ENCODE peak calls at places on chromosome 5, in eight cellular contexts. One of them, this sample, is unnamed.

GRCh38 chr5:122093415-122093814 is 15.4 kb upstream of the LOX start:
- DNase-seq in cardiac fibroblast: peak
- DNase-seq in frontal cortex: no peak
- DNase-seq in NCI-H1092: no peak
- DNase-seq in SK-MEL-5: peak
- DNase-seq in activated CD8-positive, alpha-beta memory T cell treated with anti-CD3 and anti-CD28 coated beads for 48 hours: no peak
- DNase-seq in colonic mucosa: no peak
- DNase-seq in fibroblast of the aortic adventitia: peak
- DNase-seq in this sample: no peak

GRCh38 chr5:50744761-50745160 is 78.3 kb downstream of the PARP8 start:
- DNase-seq in colonic mucosa: no peak
- DNase-seq in frontal cortex: no peak
- DNase-seq in activated CD8-positive, alpha-beta memory T cell treated with anti-CD3 and anti-CD28 coated beads for 48 hours: no peak
- DNase-seq in SK-MEL-5: peak
- DNase-seq in NCI-H1092: no peak
- DNase-seq in fibroblast of the aortic adventitia: peak
- DNase-seq in cardiac fibroblast: peak
- DNase-seq in this sample: no peak

GRCh38 chr5:43044181-43044914 is 4.2 kb upstream of the ANXA2R start:
- DNase-seq in fibroblast of the aortic adventitia: no peak
- DNase-seq in frontal cortex: no peak
- DNase-seq in cardiac fibroblast: peak
- DNase-seq in colonic mucosa: no peak
- DNase-seq in NCI-H1092: no peak
- DNase-seq in activated CD8-positive, alpha-beta memory T cell treated with anti-CD3 and anti-CD28 coated beads for 48 hours: no peak
- DNase-seq in SK-MEL-5: no peak
- DNase-seq in this sample: no peak

GRCh38 chr5:139394123-139394653 is 716 bp downstream of the PROB1 start:
- DNase-seq in SK-MEL-5: no peak
- DNase-seq in frontal cortex: peak
- DNase-seq in NCI-H1092: no peak
- DNase-seq in colonic mucosa: peak
- DNase-seq in activated CD8-positive, alpha-beta memory T cell treated with anti-CD3 and anti-CD28 coated beads for 48 hours: no peak
- DNase-seq in cardiac fibroblast: peak
- DNase-seq in fibroblast of the aortic adventitia: no peak
- DNase-seq in this sample: peak

GRCh38 chr5:10264569-10264968 is 14.5 kb downstream of the CCT5 start:
- DNase-seq in fibroblast of the aortic adventitia: no peak
- DNase-seq in activated CD8-positive, alpha-beta memory T cell treated with anti-CD3 and anti-CD28 coated beads for 48 hours: no peak
- DNase-seq in SK-MEL-5: no peak
- DNase-seq in NCI-H1092: no peak
- DNase-seq in cardiac fibroblast: no peak
- DNase-seq in frontal cortex: no peak
- DNase-seq in colonic mucosa: no peak
- DNase-seq in this sample: no peak

GRCh38 chr5:42951847-42952411 is 88.2 kb downstream of the ANXA2R start:
- DNase-seq in SK-MEL-5: no peak
- DNase-seq in fibroblast of the aortic adventitia: peak
- DNase-seq in frontal cortex: peak
- DNase-seq in colonic mucosa: peak
- DNase-seq in activated CD8-positive, alpha-beta memory T cell treated with anti-CD3 and anti-CD28 coated beads for 48 hours: peak
- DNase-seq in NCI-H1092: no peak
- DNase-seq in cardiac fibroblast: peak
- DNase-seq in this sample: peak

GRCh38 chr5:176895350-176895749 is 3.8 kb downstream of the HK3 start:
- DNase-seq in NCI-H1092: no peak
- DNase-seq in SK-MEL-5: no peak
- DNase-seq in frontal cortex: no peak
- DNase-seq in activated CD8-positive, alpha-beta memory T cell treated with anti-CD3 and anti-CD28 coated beads for 48 hours: no peak
- DNase-seq in cardiac fibroblast: no peak
- DNase-seq in fibroblast of the aortic adventitia: no peak
- DNase-seq in colonic mucosa: no peak
- DNase-seq in this sample: no peak

GRCh38 chr5:158234323-158235158 is 375.6 kb upstream of the CLINT1 start:
- DNase-seq in cardiac fibroblast: no peak
- DNase-seq in frontal cortex: no peak
- DNase-seq in colonic mucosa: no peak
- DNase-seq in NCI-H1092: no peak
- DNase-seq in SK-MEL-5: peak
- DNase-seq in fibroblast of the aortic adventitia: no peak
- DNase-seq in activated CD8-positive, alpha-beta memory T cell treated with anti-CD3 and anti-CD28 coated beads for 48 hours: no peak
- DNase-seq in this sample: peak

GRCh38 chr5:136025900-136026299 is 2.9 kb upstream of the TGFBI start:
- DNase-seq in SK-MEL-5: no peak
- DNase-seq in fibroblast of the aortic adventitia: peak
- DNase-seq in NCI-H1092: no peak
- DNase-seq in colonic mucosa: no peak
- DNase-seq in activated CD8-positive, alpha-beta memory T cell treated with anti-CD3 and anti-CD28 coated beads for 48 hours: no peak
- DNase-seq in cardiac fibroblast: peak
- DNase-seq in frontal cortex: peak
- DNase-seq in this sample: no peak

GRCh38 chr5:139459451-139459934 is 3.0 kb downstream of the ECSCR start:
- DNase-seq in frontal cortex: no peak
- DNase-seq in colonic mucosa: no peak
- DNase-seq in SK-MEL-5: no peak
- DNase-seq in activated CD8-positive, alpha-beta memory T cell treated with anti-CD3 and anti-CD28 coated beads for 48 hours: no peak
- DNase-seq in NCI-H1092: no peak
- DNase-seq in cardiac fibroblast: no peak
- DNase-seq in fibroblast of the aortic adventitia: no peak
- DNase-seq in this sample: peak

GRCh38 chr5:34574976-34575467 is 81.1 kb upstream of the RAI14 start:
- DNase-seq in cardiac fibroblast: no peak
- DNase-seq in activated CD8-positive, alpha-beta memory T cell treated with anti-CD3 and anti-CD28 coated beads for 48 hours: no peak
- DNase-seq in NCI-H1092: no peak
- DNase-seq in colonic mucosa: no peak
- DNase-seq in SK-MEL-5: no peak
- DNase-seq in fibroblast of the aortic adventitia: no peak
- DNase-seq in frontal cortex: no peak
- DNase-seq in this sample: no peak

GRCh38 chr5:116573279-116573616 is 1.4 kb downstream of the SEMA6A start:
- DNase-seq in NCI-H1092: no peak
- DNase-seq in frontal cortex: no peak
- DNase-seq in colonic mucosa: peak
- DNase-seq in cardiac fibroblast: peak
- DNase-seq in SK-MEL-5: no peak
- DNase-seq in activated CD8-positive, alpha-beta memory T cell treated with anti-CD3 and anti-CD28 coated beads for 48 hours: no peak
- DNase-seq in fibroblast of the aortic adventitia: no peak
- DNase-seq in this sample: peak

GRCh38 chr5:82719368-82719767 is 357.8 kb downstream of the TMEM167A start:
- DNase-seq in SK-MEL-5: no peak
- DNase-seq in NCI-H1092: no peak
- DNase-seq in fibroblast of the aortic adventitia: peak
- DNase-seq in colonic mucosa: no peak
- DNase-seq in frontal cortex: no peak
- DNase-seq in cardiac fibroblast: peak
- DNase-seq in activated CD8-positive, alpha-beta memory T cell treated with anti-CD3 and anti-CD28 coated beads for 48 hours: no peak
- DNase-seq in this sample: no peak

GRCh38 chr5:635321-636055 is 23.3 kb downstream of the CEP72 start:
- DNase-seq in SK-MEL-5: no peak
- DNase-seq in frontal cortex: no peak
- DNase-seq in cardiac fibroblast: no peak
- DNase-seq in NCI-H1092: no peak
- DNase-seq in fibroblast of the aortic adventitia: no peak
- DNase-seq in activated CD8-positive, alpha-beta memory T cell treated with anti-CD3 and anti-CD28 coated beads for 48 hours: no peak
- DNase-seq in colonic mucosa: peak
- DNase-seq in this sample: peak

GRCh38 chr5:39608024-39608423 is 183.2 kb upstream of the DAB2 start:
- DNase-seq in SK-MEL-5: no peak
- DNase-seq in NCI-H1092: no peak
- DNase-seq in fibroblast of the aortic adventitia: no peak
- DNase-seq in frontal cortex: no peak
- DNase-seq in activated CD8-positive, alpha-beta memory T cell treated with anti-CD3 and anti-CD28 coated beads for 48 hours: no peak
- DNase-seq in cardiac fibroblast: no peak
- DNase-seq in colonic mucosa: no peak
- DNase-seq in this sample: no peak

GRCh38 chr5:172559004-172559932 is 81.8 kb upstream of the NEURL1B start:
- DNase-seq in NCI-H1092: no peak
- DNase-seq in activated CD8-positive, alpha-beta memory T cell treated with anti-CD3 and anti-CD28 coated beads for 48 hours: no peak
- DNase-seq in fibroblast of the aortic adventitia: peak
- DNase-seq in SK-MEL-5: no peak
- DNase-seq in frontal cortex: no peak
- DNase-seq in colonic mucosa: peak
- DNase-seq in cardiac fibroblast: peak
- DNase-seq in this sample: peak

GRCh38 chr5:443239-444151 is 519 bp downstream of the EXOC3 start:
- DNase-seq in colonic mucosa: peak
- DNase-seq in fibroblast of the aortic adventitia: no peak
- DNase-seq in activated CD8-positive, alpha-beta memory T cell treated with anti-CD3 and anti-CD28 coated beads for 48 hours: no peak
- DNase-seq in frontal cortex: no peak
- DNase-seq in NCI-H1092: no peak
- DNase-seq in SK-MEL-5: no peak
- DNase-seq in cardiac fibroblast: no peak
- DNase-seq in this sample: peak

GRCh38 chr5:6365142-6365976 is 13.0 kb downstream of the MED10 start:
- DNase-seq in NCI-H1092: no peak
- DNase-seq in SK-MEL-5: no peak
- DNase-seq in frontal cortex: no peak
- DNase-seq in cardiac fibroblast: peak
- DNase-seq in activated CD8-positive, alpha-beta memory T cell treated with anti-CD3 and anti-CD28 coated beads for 48 hours: no peak
- DNase-seq in colonic mucosa: no peak
- DNase-seq in fibroblast of the aortic adventitia: peak
- DNase-seq in this sample: no peak

GRCh38 chr5:89397096-89397495 is 514.1 kb upstream of the MEF2C start:
- DNase-seq in SK-MEL-5: no peak
- DNase-seq in cardiac fibroblast: no peak
- DNase-seq in fibroblast of the aortic adventitia: peak
- DNase-seq in colonic mucosa: no peak
- DNase-seq in frontal cortex: no peak
- DNase-seq in NCI-H1092: no peak
- DNase-seq in activated CD8-positive, alpha-beta memory T cell treated with anti-CD3 and anti-CD28 coated beads for 48 hours: no peak
- DNase-seq in this sample: no peak

GRCh38 chr5:154371687-154372086 is 74.1 kb upstream of the SAP30L start:
- DNase-seq in activated CD8-positive, alpha-beta memory T cell treated with anti-CD3 and anti-CD28 coated beads for 48 hours: no peak
- DNase-seq in fibroblast of the aortic adventitia: peak
- DNase-seq in frontal cortex: no peak
- DNase-seq in SK-MEL-5: no peak
- DNase-seq in colonic mucosa: no peak
- DNase-seq in cardiac fibroblast: peak
- DNase-seq in NCI-H1092: no peak
- DNase-seq in this sample: peak

GRCh38 chr5:21654-22233 is 70.2 kb upstream of the PLEKHG4B start:
- DNase-seq in NCI-H1092: no peak
- DNase-seq in activated CD8-positive, alpha-beta memory T cell treated with anti-CD3 and anti-CD28 coated beads for 48 hours: no peak
- DNase-seq in cardiac fibroblast: peak
- DNase-seq in SK-MEL-5: peak
- DNase-seq in frontal cortex: no peak
- DNase-seq in colonic mucosa: no peak
- DNase-seq in fibroblast of the aortic adventitia: peak
- DNase-seq in this sample: no peak

GRCh38 chr5:38816083-38817030 is 29.5 kb upstream of the OSMR start:
- DNase-seq in NCI-H1092: no peak
- DNase-seq in activated CD8-positive, alpha-beta memory T cell treated with anti-CD3 and anti-CD28 coated beads for 48 hours: no peak
- DNase-seq in frontal cortex: no peak
- DNase-seq in fibroblast of the aortic adventitia: no peak
- DNase-seq in colonic mucosa: no peak
- DNase-seq in SK-MEL-5: no peak
- DNase-seq in cardiac fibroblast: no peak
- DNase-seq in this sample: no peak

GRCh38 chr5:148060309-148060708 is 3.5 kb upstream of the SPINK5 start:
- DNase-seq in frontal cortex: no peak
- DNase-seq in activated CD8-positive, alpha-beta memory T cell treated with anti-CD3 and anti-CD28 coated beads for 48 hours: no peak
- DNase-seq in SK-MEL-5: no peak
- DNase-seq in cardiac fibroblast: no peak
- DNase-seq in NCI-H1092: no peak
- DNase-seq in colonic mucosa: no peak
- DNase-seq in fibroblast of the aortic adventitia: no peak
- DNase-seq in this sample: no peak

GRCh38 chr5:115258001-115258400 is 4.7 kb downstream of the PGGT1B start:
- DNase-seq in frontal cortex: no peak
- DNase-seq in SK-MEL-5: no peak
- DNase-seq in NCI-H1092: no peak
- DNase-seq in colonic mucosa: no peak
- DNase-seq in cardiac fibroblast: no peak
- DNase-seq in fibroblast of the aortic adventitia: peak
- DNase-seq in activated CD8-positive, alpha-beta memory T cell treated with anti-CD3 and anti-CD28 coated beads for 48 hours: no peak
- DNase-seq in this sample: no peak

GRCh38 chr5:159673538-159673937 is 242.7 kb upstream of the ADRA1B start:
- DNase-seq in colonic mucosa: no peak
- DNase-seq in activated CD8-positive, alpha-beta memory T cell treated with anti-CD3 and anti-CD28 coated beads for 48 hours: no peak
- DNase-seq in NCI-H1092: no peak
- DNase-seq in SK-MEL-5: no peak
- DNase-seq in fibroblast of the aortic adventitia: no peak
- DNase-seq in cardiac fibroblast: no peak
- DNase-seq in frontal cortex: no peak
- DNase-seq in this sample: no peak

GRCh38 chr5:11384441-11385250 is 519.6 kb downstream of the CTNND2 start:
- DNase-seq in colonic mucosa: peak
- DNase-seq in NCI-H1092: no peak
- DNase-seq in activated CD8-positive, alpha-beta memory T cell treated with anti-CD3 and anti-CD28 coated beads for 48 hours: no peak
- DNase-seq in fibroblast of the aortic adventitia: no peak
- DNase-seq in frontal cortex: peak
- DNase-seq in SK-MEL-5: no peak
- DNase-seq in cardiac fibroblast: no peak
- DNase-seq in this sample: peak

GRCh38 chr5:75057551-75057950 is 5.2 kb upstream of the GCNT4 start:
- DNase-seq in NCI-H1092: no peak
- DNase-seq in fibroblast of the aortic adventitia: no peak
- DNase-seq in cardiac fibroblast: no peak
- DNase-seq in SK-MEL-5: no peak
- DNase-seq in colonic mucosa: no peak
- DNase-seq in frontal cortex: no peak
- DNase-seq in activated CD8-positive, alpha-beta memory T cell treated with anti-CD3 and anti-CD28 coated beads for 48 hours: no peak
- DNase-seq in this sample: no peak

GRCh38 chr5:54643679-54644078 is 126.1 kb downstream of the SNX18 start:
- DNase-seq in activated CD8-positive, alpha-beta memory T cell treated with anti-CD3 and anti-CD28 coated beads for 48 hours: no peak
- DNase-seq in colonic mucosa: no peak
- DNase-seq in SK-MEL-5: no peak
- DNase-seq in frontal cortex: no peak
- DNase-seq in cardiac fibroblast: peak
- DNase-seq in fibroblast of the aortic adventitia: peak
- DNase-seq in NCI-H1092: no peak
- DNase-seq in this sample: no peak

GRCh38 chr5:57432876-57433275 is 49.7 kb downstream of the ACTBL2 start:
- DNase-seq in activated CD8-positive, alpha-beta memory T cell treated with anti-CD3 and anti-CD28 coated beads for 48 hours: no peak
- DNase-seq in SK-MEL-5: peak
- DNase-seq in NCI-H1092: no peak
- DNase-seq in frontal cortex: no peak
- DNase-seq in fibroblast of the aortic adventitia: peak
- DNase-seq in cardiac fibroblast: peak
- DNase-seq in colonic mucosa: no peak
- DNase-seq in this sample: no peak

GRCh38 chr5:31413030-31413812 is 118.7 kb downstream of the DROSHA start:
- DNase-seq in fibroblast of the aortic adventitia: no peak
- DNase-seq in SK-MEL-5: no peak
- DNase-seq in frontal cortex: no peak
- DNase-seq in NCI-H1092: no peak
- DNase-seq in colonic mucosa: no peak
- DNase-seq in cardiac fibroblast: no peak
- DNase-seq in activated CD8-positive, alpha-beta memory T cell treated with anti-CD3 and anti-CD28 coated beads for 48 hours: no peak
- DNase-seq in this sample: no peak

GRCh38 chr5:158874814-158875213 is 224.9 kb downstream of the EBF1 start:
- DNase-seq in fibroblast of the aortic adventitia: peak
- DNase-seq in colonic mucosa: no peak
- DNase-seq in cardiac fibroblast: peak
- DNase-seq in SK-MEL-5: no peak
- DNase-seq in frontal cortex: no peak
- DNase-seq in NCI-H1092: peak
- DNase-seq in activated CD8-positive, alpha-beta memory T cell treated with anti-CD3 and anti-CD28 coated beads for 48 hours: no peak
- DNase-seq in this sample: no peak

GRCh38 chr5:42301349-42301748 is 121.9 kb upstream of the GHR start:
- DNase-seq in frontal cortex: no peak
- DNase-seq in NCI-H1092: no peak
- DNase-seq in cardiac fibroblast: peak
- DNase-seq in SK-MEL-5: no peak
- DNase-seq in fibroblast of the aortic adventitia: peak
- DNase-seq in activated CD8-positive, alpha-beta memory T cell treated with anti-CD3 and anti-CD28 coated beads for 48 hours: no peak
- DNase-seq in colonic mucosa: no peak
- DNase-seq in this sample: no peak

GRCh38 chr5:118863345-118863744 is 125.0 kb downstream of the DTWD2 start:
- DNase-seq in NCI-H1092: no peak
- DNase-seq in activated CD8-positive, alpha-beta memory T cell treated with anti-CD3 and anti-CD28 coated beads for 48 hours: no peak
- DNase-seq in colonic mucosa: no peak
- DNase-seq in SK-MEL-5: no peak
- DNase-seq in fibroblast of the aortic adventitia: peak
- DNase-seq in cardiac fibroblast: no peak
- DNase-seq in frontal cortex: no peak
- DNase-seq in this sample: no peak

GRCh38 chr5:153974813-153975163 is 63.9 kb downstream of the FAM114A2 start:
- DNase-seq in activated CD8-positive, alpha-beta memory T cell treated with anti-CD3 and anti-CD28 coated beads for 48 hours: no peak
- DNase-seq in fibroblast of the aortic adventitia: no peak
- DNase-seq in SK-MEL-5: no peak
- DNase-seq in frontal cortex: no peak
- DNase-seq in colonic mucosa: no peak
- DNase-seq in cardiac fibroblast: no peak
- DNase-seq in NCI-H1092: no peak
- DNase-seq in this sample: no peak